ENCODE peak calls at places on chromosomes 16 and 17, in six cellular contexts. J is trophoblast cell, Y is IMR-90, V is neuronal stem cell, P is mesenchymal stem cell, K is H1. Z is an unnamed sample.

GRCh38 chr17:17491546-17491988 is 4.6 kb downstream of the RASD1 start:
- DNase-seq in J (no peak), Y (no peak), K (no peak), P (no peak), V (no peak), Z (no peak)

GRCh38 chr16:80007216-80007615 is 406.7 kb upstream of the MAF start:
- DNase-seq in P (peak; percentile 65), Y (no peak), K (no peak), V (no peak), J (no peak), Z (no peak)

GRCh38 chr17:31388770-31389672 is 2.5 kb upstream of the RAB11FIP4 start:
- DNase-seq in V (no peak), K (peak; percentile 87), J (no peak), P (peak; percentile 30), Y (no peak), Z (peak; percentile 83)

GRCh38 chr17:45914036-45914717 is 19.8 kb downstream of the MAPT start:
- DNase-seq in Y (no peak), K (no peak), J (no peak), V (no peak), P (peak; percentile 90), Z (no peak)

GRCh38 chr16:66481943-66482390 is 54.9 kb downstream of the BEAN1 start:
- DNase-seq in K (no peak), P (no peak), V (no peak), Y (no peak), J (no peak), Z (no peak)

GRCh38 chr16:2499890-2500633 is 13.7 kb upstream of the ATP6V0C start:
- DNase-seq in V (no peak), Y (no peak), J (no peak), P (no peak), K (no peak), Z (no peak)

GRCh38 chr16:58002411-58002790 is 1.2 kb downstream of the USB1 start:
- DNase-seq in K (no peak), P (no peak), V (no peak), Y (no peak), J (no peak), Z (no peak)

GRCh38 chr17:50459756-50460155 is 8.9 kb downstream of the CHAD start:
- DNase-seq in K (no peak), P (no peak), V (no peak), Y (no peak), J (no peak), Z (no peak)

GRCh38 chr17:66717680-66718079 is 117.2 kb upstream of the CACNG5 start:
- DNase-seq in Y (peak; percentile 12), P (no peak), V (no peak), K (no peak), J (peak; percentile 76), Z (peak; percentile 48)

GRCh38 chr17:7716299-7716886 is 1.2 kb upstream of the DNAH2 start:
- DNase-seq in V (no peak), Y (no peak), K (no peak), P (no peak), J (no peak), Z (peak; percentile 35)

GRCh38 chr16:58284488-58284887 is 10.3 kb downstream of the PRSS54 start:
- DNase-seq in Y (no peak), P (peak; percentile 15), V (no peak), K (no peak), J (no peak), Z (no peak)

GRCh38 chr17:76889323-76889722 is 21.1 kb downstream of the MGAT5B start:
- DNase-seq in J (no peak), Y (no peak), K (no peak), V (no peak), P (no peak), Z (no peak)

DNA sequence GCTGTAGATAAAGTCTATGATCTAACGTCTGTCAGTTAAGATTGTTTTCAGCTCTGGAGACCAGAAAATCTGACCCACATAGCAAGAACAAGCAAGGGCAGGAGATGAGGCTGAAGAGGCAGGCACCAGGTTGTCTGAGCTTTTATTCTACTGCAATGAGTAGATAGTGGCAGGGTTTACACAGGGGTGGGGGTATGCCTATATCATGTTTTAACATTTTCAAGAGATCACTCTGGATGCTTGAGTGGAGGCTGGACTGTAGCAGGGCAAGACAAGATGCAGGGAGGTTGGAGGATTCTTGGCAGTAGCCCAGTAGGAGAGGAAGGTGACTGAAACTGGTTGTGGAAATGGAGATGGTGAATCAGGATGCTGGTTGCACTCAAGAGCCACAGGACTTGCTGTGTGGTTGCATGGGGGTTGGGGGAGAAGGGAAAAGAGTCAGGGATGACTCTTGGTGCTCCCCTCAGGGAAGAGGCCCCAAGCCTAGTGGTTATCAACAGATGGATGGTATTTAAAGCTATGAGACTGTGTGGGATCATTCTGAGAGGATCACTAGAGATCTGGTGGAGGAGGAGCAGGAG is 143.1 kb upstream of the KCNJ18 start:
- DNase-seq in Y (peak; percentile 83), V (no peak), K (no peak), P (peak; percentile 11), J (no peak), Z (no peak)
- H3K14ac ChIP-seq in Y (peak overlapping the region; percentile 96), V (no peak overlapping the region), K (no peak overlapping the region), P (no peak overlapping the region), J (no peak overlapping the region), Z (no peak overlapping the region)

GRCh38 chr17:80108321-80108971 is 7.1 kb downstream of the GAA start:
- DNase-seq in Y (no peak), P (no peak), K (no peak), V (no peak), J (no peak), Z (peak; percentile 15)

GRCh38 chr17:80105762-80106161 is 4.4 kb downstream of the GAA start:
- DNase-seq in J (no peak), P (no peak), Y (peak; percentile 21), K (no peak), V (no peak), Z (no peak)

GRCh38 chr17:80106176-80106575 is 4.8 kb downstream of the GAA start:
- DNase-seq in Y (no peak), J (no peak), P (no peak), V (no peak), K (no peak), Z (no peak)

GRCh38 chr17:80106751-80107150 is 5.4 kb downstream of the GAA start:
- DNase-seq in J (no peak), K (no peak), Y (no peak), V (no peak), P (no peak), Z (no peak)

DNA sequence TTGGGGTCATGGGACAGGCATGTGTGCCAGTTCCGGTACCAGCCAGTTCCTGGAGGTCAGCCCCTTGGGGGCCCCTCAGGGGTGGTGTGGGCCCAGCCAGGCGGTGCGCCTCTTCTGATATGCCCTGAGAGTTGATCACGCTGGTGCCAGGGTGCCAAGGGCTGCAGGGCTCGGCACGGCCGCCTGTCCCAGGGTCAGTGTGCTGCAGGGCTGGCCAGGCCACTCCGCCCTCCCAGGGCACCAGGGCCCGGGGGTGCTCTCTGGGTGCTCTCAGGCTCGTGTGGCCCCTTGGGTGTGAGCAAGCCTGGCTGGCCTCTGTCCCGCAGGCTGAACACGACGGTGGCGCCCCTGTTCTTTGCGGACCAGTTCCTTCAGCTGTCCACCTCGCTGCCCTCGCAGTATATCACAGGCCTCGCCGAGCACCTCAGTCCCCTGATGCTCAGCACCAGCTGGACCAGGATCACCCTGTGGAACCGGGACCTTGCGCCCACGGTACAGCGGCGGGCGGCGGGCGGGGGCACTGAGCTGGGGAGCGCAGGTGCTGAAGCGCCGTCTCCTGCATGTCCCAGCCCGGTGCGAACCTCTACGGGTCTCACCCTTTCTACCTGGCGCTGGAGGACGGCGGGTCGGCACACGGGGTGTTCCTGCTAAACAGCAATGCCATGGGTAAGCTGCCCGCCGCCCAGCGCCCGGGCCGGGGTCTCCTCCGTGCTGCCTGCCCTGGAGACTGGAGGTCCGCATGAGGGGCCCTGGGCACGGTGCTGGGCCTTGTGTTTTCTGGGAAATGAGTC is 6.0 kb downstream of the GAA start:
- DNase-seq in Y (no peak), K (no peak), P (no peak), V (no peak), J (no peak), Z (no peak)
- H2AFZ ChIP-seq in Y (no peak overlapping the region), K (no peak overlapping the region), P (no peak overlapping the region), V (no peak overlapping the region), J (no peak overlapping the region), Z (no peak overlapping the region)

GRCh38 chr17:80941171-80941570 is 50.5 kb upstream of the CHMP6 start:
- DNase-seq in P (no peak), K (no peak), Y (no peak), J (no peak), V (no peak), Z (no peak)

GRCh38 chr17:80943346-80944145 is 48.1 kb upstream of the CHMP6 start:
- DNase-seq in P (no peak), J (no peak), K (no peak), Y (no peak), V (no peak), Z (no peak)

GRCh38 chr17:80941743-80942211 is 49.9 kb upstream of the CHMP6 start:
- DNase-seq in V (no peak), Y (peak; percentile 47), J (no peak), K (no peak), P (no peak), Z (no peak)

GRCh38 chr17:80944326-80944725 is 47.3 kb upstream of the CHMP6 start:
- DNase-seq in V (no peak), J (no peak), K (no peak), Y (no peak), P (no peak), Z (no peak)

DNA sequence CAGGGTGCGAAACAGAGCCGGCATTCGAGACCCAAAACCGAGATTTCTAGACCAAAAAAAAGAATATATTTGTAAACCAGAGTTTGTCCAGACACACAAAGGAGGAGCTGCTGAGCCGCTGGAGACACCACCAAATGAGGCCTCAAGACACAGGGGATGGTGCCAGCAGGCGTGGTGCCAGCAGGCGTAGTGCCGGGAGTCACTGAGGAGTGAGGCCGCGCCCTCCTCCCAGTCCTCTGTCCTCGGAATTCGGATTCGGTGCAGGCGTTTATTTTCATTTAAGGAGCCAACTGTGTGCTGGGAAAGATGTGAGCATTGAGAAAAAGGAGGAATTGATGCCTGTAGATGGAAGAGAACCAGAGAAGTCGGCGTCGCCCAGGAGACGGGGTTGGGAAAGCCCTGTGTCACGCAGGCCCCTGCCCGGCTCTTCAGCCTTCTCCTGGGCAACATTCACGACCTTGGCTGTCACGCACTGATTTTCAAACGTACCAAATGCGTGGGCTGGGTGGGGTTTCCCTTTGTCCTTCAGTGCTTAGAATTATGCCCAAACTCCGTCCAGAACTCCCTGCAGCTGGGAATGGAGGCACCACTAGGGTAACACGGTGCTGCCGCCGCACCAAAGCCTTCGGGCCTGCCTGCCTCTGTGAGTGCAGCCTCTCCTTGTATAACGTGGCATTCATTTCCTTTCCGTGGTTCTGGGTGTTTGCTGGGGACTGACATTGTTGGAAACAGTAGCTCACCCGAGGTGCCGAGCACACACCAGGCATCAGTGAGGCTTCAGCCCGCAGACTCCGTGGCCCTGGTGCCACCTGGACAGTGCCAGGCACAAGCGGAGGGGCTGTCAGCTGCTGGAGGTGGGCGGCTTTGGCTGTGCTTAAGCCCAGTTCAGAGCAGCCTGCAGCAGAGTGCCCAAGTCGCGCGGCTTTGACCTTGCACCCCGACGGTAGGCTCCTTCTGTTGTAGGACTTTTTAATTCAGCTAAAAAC is 49.0 kb upstream of the CHMP6 start:
- DNase-seq in P (no peak), V (no peak), K (no peak), J (no peak), Y (peak; percentile 82), Z (no peak)
- H3K14ac ChIP-seq in P (no peak overlapping the region), V (peak overlapping the region; percentile 31), K (no peak overlapping the region), J (no peak overlapping the region), Y (peak overlapping the region; percentile 10), Z (no peak overlapping the region)

DNA sequence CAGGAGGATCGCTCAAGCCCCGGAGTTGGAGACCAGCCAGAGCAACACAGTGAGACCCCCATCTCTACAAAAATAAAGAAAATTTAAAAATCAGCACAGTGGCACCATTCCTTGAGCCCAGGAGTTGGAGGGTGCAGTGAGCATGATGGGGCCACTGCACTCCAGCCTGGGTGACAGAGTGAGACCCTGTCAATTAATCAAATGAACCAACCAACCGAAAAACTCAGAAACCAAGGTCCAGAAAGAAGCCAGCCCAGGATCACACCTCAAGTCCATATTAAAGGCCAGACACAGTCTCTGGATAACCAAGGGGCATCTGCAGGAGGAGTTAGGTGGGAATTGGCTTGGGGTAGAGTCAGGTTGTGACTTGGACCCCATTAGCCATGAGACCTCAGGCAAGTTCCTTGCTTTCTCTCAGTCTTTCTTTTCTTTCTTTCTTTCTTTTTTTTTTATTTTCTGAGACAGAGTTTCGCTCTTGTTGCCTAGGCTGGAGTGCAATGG is 2.4 kb downstream of the HSD17B1 start:
- DNase-seq in V (no peak), Y (no peak), K (no peak), J (no peak), P (no peak), Z (no peak)
- H2AFZ ChIP-seq in V (peak overlapping the region; percentile 96), Y (peak overlapping the region; percentile 90), K (no peak overlapping the region), J (peak overlapping the region; percentile 69), P (peak overlapping the region; percentile 72), Z (no peak overlapping the region)

Z was measured in H9.